ENCODE peak calls at places on chromosome 12, in eight cellular contexts. One of them, this sample, is unnamed.

GRCh38 chr12:51687142-51687935 is 96.3 kb downstream of the SCN8A start:
- DNase-seq in WTC11: no peak
- DNase-seq in astrocyte of the cerebellum: no peak
- DNase-seq in substantia nigra: no peak
- DNase-seq in AG08395: peak
- DNase-seq in uterus: no peak
- DNase-seq in ELF-1: no peak
- DNase-seq in GM10248: no peak
- DNase-seq in this sample: peak

GRCh38 chr12:95789126-95790024 is 1.2 kb downstream of the NTN4 start:
- DNase-seq in WTC11: peak
- DNase-seq in astrocyte of the cerebellum: no peak
- DNase-seq in substantia nigra: no peak
- DNase-seq in AG08395: no peak
- DNase-seq in uterus: no peak
- DNase-seq in ELF-1: peak
- DNase-seq in GM10248: no peak
- DNase-seq in this sample: no peak

GRCh38 chr12:114799574-114800487 is 115.9 kb upstream of the TBX3 start:
- DNase-seq in WTC11: peak
- DNase-seq in astrocyte of the cerebellum: no peak
- DNase-seq in substantia nigra: no peak
- DNase-seq in AG08395: peak
- DNase-seq in uterus: no peak
- DNase-seq in ELF-1: peak
- DNase-seq in GM10248: no peak
- DNase-seq in this sample: peak

GRCh38 chr12:123057505-123058265 is 77.2 kb downstream of the ARL6IP4 start:
- DNase-seq in WTC11: no peak
- DNase-seq in astrocyte of the cerebellum: no peak
- DNase-seq in substantia nigra: no peak
- DNase-seq in AG08395: no peak
- DNase-seq in uterus: no peak
- DNase-seq in ELF-1: no peak
- DNase-seq in GM10248: no peak
- DNase-seq in this sample: no peak

GRCh38 chr12:103901518-103902173 is 28.6 kb upstream of the HSP90B1 start:
- DNase-seq in WTC11: no peak
- DNase-seq in astrocyte of the cerebellum: no peak
- DNase-seq in substantia nigra: no peak
- DNase-seq in AG08395: no peak
- DNase-seq in uterus: no peak
- DNase-seq in ELF-1: no peak
- DNase-seq in GM10248: no peak
- DNase-seq in this sample: no peak

GRCh38 chr12:69442894-69443293 is 27.3 kb upstream of the FRS2 start:
- DNase-seq in WTC11: no peak
- DNase-seq in astrocyte of the cerebellum: peak
- DNase-seq in substantia nigra: no peak
- DNase-seq in AG08395: no peak
- DNase-seq in uterus: no peak
- DNase-seq in ELF-1: no peak
- DNase-seq in GM10248: no peak
- DNase-seq in this sample: peak

GRCh38 chr12:87201598-87201997 is 827.6 kb downstream of the C12orf50 start:
- DNase-seq in WTC11: no peak
- DNase-seq in astrocyte of the cerebellum: no peak
- DNase-seq in substantia nigra: no peak
- DNase-seq in AG08395: no peak
- DNase-seq in uterus: no peak
- DNase-seq in ELF-1: no peak
- DNase-seq in GM10248: no peak
- DNase-seq in this sample: no peak

GRCh38 chr12:47758834-47759690 is at the start of gene RAPGEF3:
- DNase-seq in WTC11: peak
- DNase-seq in astrocyte of the cerebellum: peak
- DNase-seq in substantia nigra: peak
- DNase-seq in AG08395: peak
- DNase-seq in uterus: peak
- DNase-seq in ELF-1: peak
- DNase-seq in GM10248: peak
- DNase-seq in this sample: peak

GRCh38 chr12:14907953-14908352 is 22.3 kb upstream of the MGP start:
- DNase-seq in WTC11: no peak
- DNase-seq in astrocyte of the cerebellum: no peak
- DNase-seq in substantia nigra: no peak
- DNase-seq in AG08395: no peak
- DNase-seq in uterus: no peak
- DNase-seq in ELF-1: no peak
- DNase-seq in GM10248: no peak
- DNase-seq in this sample: no peak

GRCh38 chr12:124992874-124993567 is 424 bp upstream of the BRI3BP start:
- DNase-seq in WTC11: peak
- DNase-seq in astrocyte of the cerebellum: no peak
- DNase-seq in substantia nigra: no peak
- DNase-seq in AG08395: no peak
- DNase-seq in uterus: no peak
- DNase-seq in ELF-1: peak
- DNase-seq in GM10248: peak
- DNase-seq in this sample: peak

GRCh38 chr12:123532021-123532420 is 1.5 kb downstream of the RILPL1 start:
- DNase-seq in WTC11: no peak
- DNase-seq in astrocyte of the cerebellum: peak
- DNase-seq in substantia nigra: no peak
- DNase-seq in AG08395: no peak
- DNase-seq in uterus: no peak
- DNase-seq in ELF-1: no peak
- DNase-seq in GM10248: peak
- DNase-seq in this sample: peak

GRCh38 chr12:104064842-104065441 is 611 bp downstream of the HCFC2 start:
- DNase-seq in WTC11: no peak
- DNase-seq in astrocyte of the cerebellum: no peak
- DNase-seq in substantia nigra: no peak
- DNase-seq in AG08395: peak
- DNase-seq in uterus: no peak
- DNase-seq in ELF-1: no peak
- DNase-seq in GM10248: peak
- DNase-seq in this sample: peak

GRCh38 chr12:100142851-100143559 is at the start of gene BLTP3B:
- DNase-seq in WTC11: peak
- DNase-seq in astrocyte of the cerebellum: peak
- DNase-seq in substantia nigra: peak
- DNase-seq in AG08395: peak
- DNase-seq in uterus: peak
- DNase-seq in ELF-1: peak
- DNase-seq in GM10248: peak
- DNase-seq in this sample: peak

GRCh38 chr12:95629392-95629791 is 78.1 kb upstream of the USP44 start:
- DNase-seq in WTC11: no peak
- DNase-seq in astrocyte of the cerebellum: no peak
- DNase-seq in substantia nigra: no peak
- DNase-seq in AG08395: no peak
- DNase-seq in uterus: no peak
- DNase-seq in ELF-1: no peak
- DNase-seq in GM10248: no peak
- DNase-seq in this sample: no peak

GRCh38 chr12:11711675-11712327 is 62.3 kb downstream of the ETV6 start:
- DNase-seq in WTC11: no peak
- DNase-seq in astrocyte of the cerebellum: no peak
- DNase-seq in substantia nigra: no peak
- DNase-seq in AG08395: peak
- DNase-seq in uterus: peak
- DNase-seq in ELF-1: no peak
- DNase-seq in GM10248: no peak
- DNase-seq in this sample: peak